ENCODE peak calls at places on chromosomes 12 and 14, in nine cellular contexts. Q, O, L, S, Y, C, H, F and K are unnamed samples.

GRCh38 chr14:99512571-99513182 is 31.5 kb downstream of the CCNK start:
- ATAC-seq in O (no peak), Y (no peak), S (no peak), L (no peak), H (no peak), Q (no peak), C (no peak), F (peak; percentile 3), K (no peak)

GRCh38 chr12:4909734-4910501 is at the start of gene KCNA1:
- ATAC-seq in L (peak; percentile 24), O (peak; percentile 82), Y (peak; percentile 31), C (peak; percentile 55), S (peak; percentile 10), Q (no peak), F (no peak), H (peak; percentile 17), K (no peak)

GRCh38 chr14:50785506-50786063 is 45.4 kb downstream of the NIN start:
- ATAC-seq in S (peak; percentile 19), C (no peak), L (peak; percentile 49), Q (peak; percentile 62), O (peak; percentile 35), Y (no peak), F (peak; percentile 72), H (no peak), K (peak; percentile 15)

GRCh38 chr12:78210894-78211302 is 380.2 kb downstream of the NAV3 start:
- ATAC-seq in F (no peak), Y (no peak), C (no peak), H (no peak), O (peak; percentile 17), Q (no peak), S (no peak), L (no peak), K (no peak)

GRCh38 chr12:128680555-128680954 is 143.2 kb downstream of the SLC15A4 start:
- ATAC-seq in F (no peak), Y (no peak), O (no peak), H (no peak), C (no peak), S (no peak), L (no peak), Q (no peak), K (no peak)

GRCh38 chr12:102349079-102349478 is 131.3 kb downstream of the IGF1 start:
- ATAC-seq in C (no peak), O (peak; percentile 66), Q (no peak), Y (no peak), S (no peak), L (no peak), H (no peak), F (no peak), K (no peak)

GRCh38 chr12:57385586-57385985 is 45.3 kb downstream of the R3HDM2 start:
- ATAC-seq in L (no peak), F (no peak), H (no peak), O (no peak), Q (no peak), S (peak; percentile 49), Y (no peak), C (no peak), K (no peak)

GRCh38 chr12:80364056-80364455 is 80.0 kb upstream of the PTPRQ start:
- ATAC-seq in C (no peak), F (no peak), Y (no peak), L (no peak), S (no peak), O (no peak), H (no peak), Q (no peak), K (no peak)

GRCh38 chr12:12046401-12046800 is 24.3 kb upstream of the BCL2L14 start:
- ATAC-seq in Y (no peak), F (no peak), L (no peak), Q (no peak), S (no peak), C (no peak), H (no peak), O (no peak), K (no peak)